ENCODE peak calls at places on chromosomes 13 and 19, in eight cellular contexts. One of them, this sample, is unnamed. For H3K36me3, the result is how much of the 10 kb centered on the place peaks cover.

GRCh38 chr13:75873499-75873898 is 237.4 kb downstream of the LMO7 start:
- DNase-seq in cardiac muscle cell: no peak
- DNase-seq in breast epithelium: no peak
- DNase-seq in Peyer's patch: no peak
- DNase-seq in left ventricle myocardium inferior: no peak
- DNase-seq in GM23338: no peak
- DNase-seq in thoracic aorta: no peak
- DNase-seq in pancreas: no peak
- DNase-seq in this sample: no peak

GRCh38 chr13:74136089-74136658 is 2.0 kb upstream of the KLF12 start:
- DNase-seq in pancreas: no peak
- DNase-seq in cardiac muscle cell: peak
- DNase-seq in GM23338: peak
- DNase-seq in left ventricle myocardium inferior: peak
- DNase-seq in thoracic aorta: no peak
- DNase-seq in breast epithelium: peak
- DNase-seq in Peyer's patch: peak
- DNase-seq in this sample: peak

GRCh38 chr13:51444922-51445321 is 7.9 kb downstream of the INTS6 start:
- DNase-seq in breast epithelium: no peak
- DNase-seq in GM23338: peak
- DNase-seq in cardiac muscle cell: no peak
- DNase-seq in thoracic aorta: no peak
- DNase-seq in left ventricle myocardium inferior: no peak
- DNase-seq in pancreas: no peak
- DNase-seq in Peyer's patch: no peak
- DNase-seq in this sample: no peak

GRCh38 chr19:51127755-51128154 is 3.0 kb downstream of the SIGLEC9 start:
- DNase-seq in pancreas: no peak
- DNase-seq in Peyer's patch: peak
- DNase-seq in GM23338: no peak
- DNase-seq in thoracic aorta: no peak
- DNase-seq in left ventricle myocardium inferior: no peak
- DNase-seq in breast epithelium: no peak
- DNase-seq in cardiac muscle cell: no peak
- DNase-seq in this sample: no peak

GRCh38 chr19:57389730-57390598 is at the start of gene ZNF548:
- DNase-seq in left ventricle myocardium inferior: peak
- DNase-seq in Peyer's patch: peak
- DNase-seq in pancreas: peak
- DNase-seq in GM23338: peak
- DNase-seq in thoracic aorta: peak
- DNase-seq in breast epithelium: peak
- DNase-seq in cardiac muscle cell: peak
- DNase-seq in this sample: peak

GRCh38 chr13:48185018-48185417 is 48.0 kb upstream of the ITM2B start:
- DNase-seq in breast epithelium: no peak
- DNase-seq in GM23338: no peak
- DNase-seq in pancreas: no peak
- DNase-seq in cardiac muscle cell: no peak
- DNase-seq in left ventricle myocardium inferior: no peak
- DNase-seq in Peyer's patch: no peak
- DNase-seq in thoracic aorta: no peak
- DNase-seq in this sample: peak

GRCh38 chr19:38044267-38045111 is 137.5 kb downstream of the SIPA1L3 start:
- DNase-seq in cardiac muscle cell: no peak
- DNase-seq in breast epithelium: no peak
- DNase-seq in pancreas: no peak
- DNase-seq in thoracic aorta: no peak
- DNase-seq in left ventricle myocardium inferior: no peak
- DNase-seq in GM23338: no peak
- DNase-seq in Peyer's patch: no peak
- DNase-seq in this sample: no peak

GRCh38 chr13:75685239-75685697 is 49.1 kb downstream of the LMO7 start:
- DNase-seq in thoracic aorta: no peak
- DNase-seq in cardiac muscle cell: no peak
- DNase-seq in breast epithelium: no peak
- DNase-seq in left ventricle myocardium inferior: no peak
- DNase-seq in Peyer's patch: no peak
- DNase-seq in GM23338: peak
- DNase-seq in pancreas: no peak
- DNase-seq in this sample: peak

GRCh38 chr13:75691183-75691582 is 55.1 kb downstream of the LMO7 start:
- DNase-seq in Peyer's patch: no peak
- DNase-seq in breast epithelium: no peak
- DNase-seq in left ventricle myocardium inferior: no peak
- DNase-seq in thoracic aorta: no peak
- DNase-seq in pancreas: no peak
- DNase-seq in GM23338: no peak
- DNase-seq in cardiac muscle cell: no peak
- DNase-seq in this sample: peak

DNA sequence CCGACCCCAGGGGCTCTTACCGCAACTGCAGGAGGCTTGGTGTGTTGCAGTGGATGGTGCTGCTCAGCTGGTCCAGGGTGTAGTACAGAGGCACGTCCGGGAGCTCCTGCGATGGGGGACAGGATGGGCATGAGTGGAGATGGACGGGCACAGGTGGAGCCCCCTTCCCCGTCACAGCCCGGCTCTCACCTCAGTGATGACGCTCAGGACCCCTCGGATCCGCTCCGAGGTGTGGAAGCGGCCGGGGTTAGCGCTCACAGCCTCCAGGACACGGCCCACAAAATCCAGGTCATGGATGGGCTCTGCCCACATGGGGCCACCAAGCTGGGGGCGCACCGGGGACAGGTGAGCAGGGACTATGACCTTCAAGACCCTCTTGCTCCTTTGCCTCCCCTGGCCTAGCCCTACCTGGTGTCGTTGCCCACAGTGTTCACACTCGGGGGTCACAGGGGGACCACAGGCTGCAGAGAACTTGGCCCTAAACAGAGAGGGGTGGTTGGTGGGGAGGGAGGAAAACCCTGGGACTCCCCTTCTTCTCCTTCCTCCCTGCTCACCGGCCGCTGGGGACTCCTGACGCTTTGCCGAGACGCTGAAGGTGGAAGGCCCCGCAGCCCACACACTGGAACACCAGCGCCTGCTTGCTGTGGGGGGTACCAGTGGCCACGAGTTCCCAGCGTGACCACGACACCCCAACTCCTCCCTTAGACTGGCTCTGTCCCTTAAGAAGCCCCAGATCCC is 6.9 kb upstream of the LYL1 start:
- DNase-seq in pancreas: no peak
- DNase-seq in left ventricle myocardium inferior: no peak
- DNase-seq in cardiac muscle cell: no peak
- DNase-seq in Peyer's patch: no peak
- DNase-seq in thoracic aorta: no peak
- DNase-seq in GM23338: no peak
- DNase-seq in breast epithelium: no peak
- DNase-seq in this sample: no peak
- H3K36me3 ChIP-seq in pancreas: under half
- H3K36me3 ChIP-seq in left ventricle myocardium inferior: under half
- H3K36me3 ChIP-seq in cardiac muscle cell: under half
- H3K36me3 ChIP-seq in Peyer's patch: under half
- H3K36me3 ChIP-seq in thoracic aorta: under half
- H3K36me3 ChIP-seq in GM23338: under half
- H3K36me3 ChIP-seq in breast epithelium: under half
- H3K36me3 ChIP-seq in this sample: under half

GRCh38 chr19:4620675-4621074 is 18.6 kb upstream of the TNFAIP8L1 start:
- DNase-seq in left ventricle myocardium inferior: no peak
- DNase-seq in GM23338: no peak
- DNase-seq in cardiac muscle cell: peak
- DNase-seq in Peyer's patch: no peak
- DNase-seq in breast epithelium: no peak
- DNase-seq in pancreas: no peak
- DNase-seq in thoracic aorta: no peak
- DNase-seq in this sample: no peak

GRCh38 chr19:4624301-4624700 is 15.0 kb upstream of the TNFAIP8L1 start:
- DNase-seq in cardiac muscle cell: peak
- DNase-seq in left ventricle myocardium inferior: no peak
- DNase-seq in breast epithelium: no peak
- DNase-seq in GM23338: no peak
- DNase-seq in Peyer's patch: no peak
- DNase-seq in thoracic aorta: no peak
- DNase-seq in pancreas: no peak
- DNase-seq in this sample: no peak

GRCh38 chr19:4619668-4620294 is 19.5 kb upstream of the TNFAIP8L1 start:
- DNase-seq in pancreas: no peak
- DNase-seq in cardiac muscle cell: no peak
- DNase-seq in breast epithelium: no peak
- DNase-seq in GM23338: no peak
- DNase-seq in Peyer's patch: no peak
- DNase-seq in thoracic aorta: no peak
- DNase-seq in left ventricle myocardium inferior: no peak
- DNase-seq in this sample: no peak

GRCh38 chr19:4622695-4623421 is 16.5 kb upstream of the TNFAIP8L1 start:
- DNase-seq in cardiac muscle cell: peak
- DNase-seq in GM23338: peak
- DNase-seq in breast epithelium: no peak
- DNase-seq in left ventricle myocardium inferior: no peak
- DNase-seq in pancreas: no peak
- DNase-seq in thoracic aorta: no peak
- DNase-seq in Peyer's patch: no peak
- DNase-seq in this sample: no peak

GRCh38 chr19:4624733-4625362 is 14.5 kb upstream of the TNFAIP8L1 start:
- DNase-seq in GM23338: peak
- DNase-seq in thoracic aorta: no peak
- DNase-seq in pancreas: no peak
- DNase-seq in Peyer's patch: no peak
- DNase-seq in left ventricle myocardium inferior: no peak
- DNase-seq in cardiac muscle cell: peak
- DNase-seq in breast epithelium: no peak
- DNase-seq in this sample: peak
- TF ChIP-seq CTCF in GM23338: peak
- TF ChIP-seq CTCF in thoracic aorta: no peak
- TF ChIP-seq CTCF in pancreas: no peak
- TF ChIP-seq CTCF in Peyer's patch: no peak
- TF ChIP-seq CTCF in left ventricle myocardium inferior: peak
- TF ChIP-seq CTCF in cardiac muscle cell: peak
- TF ChIP-seq CTCF in breast epithelium: no peak
- TF ChIP-seq CTCF in this sample: no peak

DNA sequence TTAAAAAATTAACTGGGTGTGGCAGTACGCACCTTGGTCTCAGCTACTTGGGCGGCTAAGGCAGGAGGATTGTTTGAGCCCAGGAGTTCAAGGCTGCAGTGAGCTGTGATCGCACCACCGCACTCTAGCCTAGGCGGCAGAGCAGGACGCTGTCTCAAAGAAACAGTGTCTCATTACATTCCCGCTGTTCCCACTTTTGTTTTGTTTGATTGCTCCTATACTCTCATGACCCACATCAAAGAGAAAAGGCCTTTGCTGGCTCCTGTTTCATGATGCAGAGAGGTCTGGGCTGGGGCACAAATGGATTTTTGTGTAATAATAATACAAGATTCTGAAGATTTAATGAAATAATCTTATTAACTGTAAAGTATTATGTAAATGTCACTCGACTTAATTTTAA is 85.7 kb downstream of the LACC1 start:
- DNase-seq in thoracic aorta: no peak
- DNase-seq in left ventricle myocardium inferior: no peak
- DNase-seq in cardiac muscle cell: no peak
- DNase-seq in pancreas: no peak
- DNase-seq in breast epithelium: no peak
- DNase-seq in Peyer's patch: no peak
- DNase-seq in GM23338: no peak
- DNase-seq in this sample: no peak
- H3K36me3 ChIP-seq in thoracic aorta: under half
- H3K36me3 ChIP-seq in left ventricle myocardium inferior: under half
- H3K36me3 ChIP-seq in cardiac muscle cell: under half
- H3K36me3 ChIP-seq in pancreas: under half
- H3K36me3 ChIP-seq in breast epithelium: under half
- H3K36me3 ChIP-seq in Peyer's patch: under half
- H3K36me3 ChIP-seq in GM23338: under half
- H3K36me3 ChIP-seq in this sample: under half

DNA sequence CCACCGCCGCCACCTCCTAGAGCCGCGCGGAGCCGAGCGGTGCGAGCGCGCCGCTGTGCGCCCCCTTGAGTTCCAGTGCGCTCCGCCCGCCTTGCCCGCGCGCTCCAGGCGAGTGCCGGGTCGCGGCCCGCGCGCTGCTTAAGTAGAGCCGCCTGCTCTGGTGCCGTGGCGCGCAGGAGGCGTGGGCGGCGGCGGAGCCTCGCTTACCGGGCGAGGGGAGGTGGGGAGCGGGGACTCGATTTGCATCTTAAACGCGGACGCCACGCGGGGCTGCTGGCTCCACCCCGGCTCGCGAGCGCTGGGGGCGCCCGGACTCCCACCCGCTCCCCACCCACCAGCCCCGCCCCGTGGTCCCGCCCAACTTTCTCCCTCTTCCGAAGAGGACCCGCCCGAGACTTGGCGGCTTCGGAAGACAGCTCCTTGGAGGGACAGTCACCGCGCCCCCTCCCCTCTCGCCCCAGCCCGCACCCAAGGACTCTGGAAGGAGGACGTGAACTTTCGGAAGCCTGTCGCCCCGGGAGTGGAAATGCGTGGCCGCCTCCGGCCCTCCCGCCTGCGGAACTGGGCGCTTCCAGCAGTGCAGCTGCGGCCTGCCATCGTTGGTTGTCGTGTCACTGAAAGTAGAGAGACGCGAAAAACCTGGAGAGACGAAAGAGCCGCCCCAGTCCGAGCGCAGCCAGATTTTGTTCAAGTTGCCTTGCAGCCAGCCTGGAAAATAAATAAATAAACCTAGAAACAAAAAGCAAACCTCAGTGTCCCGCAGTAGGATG is at the start of gene KCTD12:
- DNase-seq in Peyer's patch: peak
- DNase-seq in GM23338: peak
- DNase-seq in pancreas: peak
- DNase-seq in cardiac muscle cell: peak
- DNase-seq in thoracic aorta: peak
- DNase-seq in left ventricle myocardium inferior: peak
- DNase-seq in breast epithelium: peak
- DNase-seq in this sample: peak
- TF ChIP-seq CTCF in Peyer's patch: peak
- TF ChIP-seq CTCF in GM23338: no peak
- TF ChIP-seq CTCF in pancreas: no peak
- TF ChIP-seq CTCF in cardiac muscle cell: peak
- TF ChIP-seq CTCF in thoracic aorta: no peak
- TF ChIP-seq CTCF in left ventricle myocardium inferior: peak
- TF ChIP-seq CTCF in breast epithelium: no peak
- TF ChIP-seq CTCF in this sample: no peak

GRCh38 chr19:1254530-1255185 is 6.3 kb downstream of the MIDN start:
- DNase-seq in breast epithelium: no peak
- DNase-seq in pancreas: no peak
- DNase-seq in GM23338: no peak
- DNase-seq in cardiac muscle cell: no peak
- DNase-seq in Peyer's patch: peak
- DNase-seq in thoracic aorta: no peak
- DNase-seq in left ventricle myocardium inferior: no peak
- DNase-seq in this sample: no peak
- H3K36me3 ChIP-seq in breast epithelium: under half
- H3K36me3 ChIP-seq in pancreas: under half
- H3K36me3 ChIP-seq in GM23338: under half
- H3K36me3 ChIP-seq in cardiac muscle cell: under half
- H3K36me3 ChIP-seq in Peyer's patch: under half
- H3K36me3 ChIP-seq in thoracic aorta: under half
- H3K36me3 ChIP-seq in left ventricle myocardium inferior: half or more
- H3K36me3 ChIP-seq in this sample: under half

GRCh38 chr19:33132425-33132824 is 511 bp downstream of the WDR88 start:
- DNase-seq in pancreas: no peak
- DNase-seq in Peyer's patch: no peak
- DNase-seq in left ventricle myocardium inferior: no peak
- DNase-seq in breast epithelium: no peak
- DNase-seq in thoracic aorta: no peak
- DNase-seq in GM23338: peak
- DNase-seq in cardiac muscle cell: no peak
- DNase-seq in this sample: no peak
- TF ChIP-seq CTCF in pancreas: no peak
- TF ChIP-seq CTCF in Peyer's patch: no peak
- TF ChIP-seq CTCF in left ventricle myocardium inferior: no peak
- TF ChIP-seq CTCF in breast epithelium: no peak
- TF ChIP-seq CTCF in thoracic aorta: no peak
- TF ChIP-seq CTCF in GM23338: peak
- TF ChIP-seq CTCF in cardiac muscle cell: peak
- TF ChIP-seq CTCF in this sample: no peak